ENCODE peak calls at places on chromosomes 2 and 18, in five cellular contexts. H is lower lobe of right lung; B is GM20000; D is central memory CD4-positive, alpha-beta T cell; E is AG04450. S is an unnamed sample.

GRCh38 chr18:23356915-23357421 is 96.1 kb upstream of the RIOK3 start:
- DNase-seq in H (no peak), B (no peak), D (no peak), E (no peak), S (no peak)

GRCh38 chr2:30135541-30135940 is 11.3 kb upstream of the YPEL5 start:
- DNase-seq in H (no peak), B (no peak), D (no peak), E (no peak), S (no peak)

GRCh38 chr2:189372688-189373257 is 68.5 kb upstream of the WDR75 start:
- DNase-seq in H (no peak), B (no peak), D (no peak), E (no peak), S (no peak)

GRCh38 chr2:123532999-123533398 is 492.1 kb upstream of the CNTNAP5 start:
- DNase-seq in H (no peak), B (no peak), D (no peak), E (no peak), S (no peak)

GRCh38 chr2:75146903-75147332 is 52.4 kb downstream of the TACR1 start:
- DNase-seq in H (no peak), B (no peak), D (no peak), E (no peak), S (no peak)

GRCh38 chr2:133504566-133505505 is 63.4 kb downstream of the NCKAP5 start:
- DNase-seq in H (peak), B (no peak), D (no peak), E (no peak), S (no peak)

GRCh38 chr2:121089005-121089510 is 195.9 kb downstream of the TFCP2L1 start:
- DNase-seq in H (no peak), B (no peak), D (no peak), E (no peak), S (no peak)

GRCh38 chr2:127407661-127408003 is 10.6 kb upstream of the PROC start:
- DNase-seq in H (no peak), B (no peak), D (no peak), E (no peak), S (no peak)

GRCh38 chr2:8270699-8271098 is 411.2 kb upstream of the ID2 start:
- DNase-seq in H (no peak), B (no peak), D (no peak), E (no peak), S (no peak)

GRCh38 chr18:29644276-29644675 is 1398.3 kb downstream of the DSC3 start:
- DNase-seq in H (no peak), B (no peak), D (no peak), E (no peak), S (no peak)

GRCh38 chr2:204051476-204051875 is 114.9 kb downstream of the ICOS start:
- DNase-seq in H (no peak), B (no peak), D (peak), E (no peak), S (no peak)

GRCh38 chr2:166632616-166633015 is 138.6 kb upstream of the SCN7A start:
- DNase-seq in H (no peak), B (no peak), D (no peak), E (peak), S (no peak)

GRCh38 chr2:35508601-35509000 is 847.0 kb upstream of the CRIM1 start:
- DNase-seq in H (no peak), B (no peak), D (no peak), E (no peak), S (no peak)

GRCh38 chr2:166671235-166671634 is 177.2 kb upstream of the SCN7A start:
- DNase-seq in H (no peak), B (no peak), D (no peak), E (no peak), S (no peak)

GRCh38 chr2:137952586-137953129 is 11.6 kb upstream of the HNMT start:
- DNase-seq in H (no peak), B (no peak), D (no peak), E (no peak), S (no peak)

GRCh38 chr2:160977376-160977775 is 182.9 kb upstream of the TANK start:
- DNase-seq in H (no peak), B (no peak), D (no peak), E (no peak), S (no peak)

GRCh38 chr2:78979380-78980238 is 45.9 kb upstream of the REG3G start:
- DNase-seq in H (no peak), B (peak), D (no peak), E (no peak), S (no peak)

GRCh38 chr2:164438490-164439205 is 182.6 kb downstream of the GRB14 start:
- DNase-seq in H (no peak), B (no peak), D (no peak), E (no peak), S (no peak)

GRCh38 chr2:149164827-149165226 is 126.3 kb downstream of the LYPD6B start:
- DNase-seq in H (no peak), B (no peak), D (no peak), E (no peak), S (no peak)

GRCh38 chr2:211390506-211390905 is 834.1 kb downstream of the CPS1 start:
- DNase-seq in H (no peak), B (no peak), D (no peak), E (no peak), S (no peak)

GRCh38 chr2:24016376-24016761 is 6.5 kb downstream of the MFSD2B start:
- DNase-seq in H (no peak), B (no peak), D (no peak), E (no peak), S (no peak)

GRCh38 chr2:207092803-207093202 is 72.9 kb downstream of the KLF7 start:
- DNase-seq in H (no peak), B (no peak), D (no peak), E (no peak), S (no peak)

GRCh38 chr18:74942319-74942910 is 266.5 kb downstream of the PTGR3 start:
- DNase-seq in H (no peak), B (peak), D (peak), E (no peak), S (no peak)

GRCh38 chr2:128292599-128293425 is 25.9 kb downstream of the HS6ST1 start:
- DNase-seq in H (no peak), B (no peak), D (no peak), E (no peak), S (no peak)

GRCh38 chr2:240651185-240651584 is 25.9 kb downstream of the GPR35 start:
- DNase-seq in H (no peak), B (no peak), D (no peak), E (no peak), S (no peak)

GRCh38 chr2:164606557-164606956 is 14.7 kb downstream of the GRB14 start:
- DNase-seq in H (no peak), B (no peak), D (no peak), E (no peak), S (no peak)

GRCh38 chr2:10507106-10507505 is 59.0 kb upstream of the ODC1 start:
- DNase-seq in H (no peak), B (no peak), D (no peak), E (no peak), S (no peak)

GRCh38 chr2:185044323-185044874 is 446.1 kb downstream of the ZNF804A start:
- DNase-seq in H (no peak), B (no peak), D (no peak), E (no peak), S (no peak)

GRCh38 chr2:106085441-106085911 is 108.6 kb downstream of the UXS1 start:
- DNase-seq in H (no peak), B (no peak), D (peak), E (peak), S (no peak)

GRCh38 chr2:104595576-104595975 is 258.3 kb upstream of the POU3F3 start:
- DNase-seq in H (no peak), B (no peak), D (no peak), E (no peak), S (no peak)

GRCh38 chr2:20391951-20392699 is 41.5 kb upstream of the PUM2 start:
- DNase-seq in H (no peak), B (no peak), D (no peak), E (no peak), S (no peak)

GRCh38 chr2:237483018-237483731 is 3.9 kb upstream of the MLPH start:
- DNase-seq in H (peak), B (no peak), D (no peak), E (peak), S (peak)

GRCh38 chr2:148021059-148021985 is at the start of gene MBD5:
- DNase-seq in H (peak), B (peak), D (no peak), E (peak), S (peak)

GRCh38 chr18:64134044-64134757 is 14.7 kb downstream of the LINC00305 start:
- DNase-seq in H (no peak), B (no peak), D (no peak), E (no peak), S (no peak)

GRCh38 chr2:230942920-230943896 is 18.2 kb upstream of the GPR55 start:
- DNase-seq in H (no peak), B (peak), D (no peak), E (no peak), S (peak)

GRCh38 chr2:151361674-151362380 is 4.4 kb downstream of the TNFAIP6 start:
- DNase-seq in H (no peak), B (no peak), D (no peak), E (no peak), S (no peak)

GRCh38 chr2:67840460-67841068 is 222.2 kb downstream of the C1D start:
- DNase-seq in H (peak), B (peak), D (no peak), E (peak), S (no peak)

GRCh38 chr18:76875390-76876330 is 53.3 kb downstream of the ZNF236 start:
- DNase-seq in H (no peak), B (peak), D (peak), E (no peak), S (no peak)

GRCh38 chr18:23237524-23238151 is 102.4 kb downstream of the CABLES1 start:
- DNase-seq in H (peak), B (peak), D (peak), E (no peak), S (peak)

S was measured in coronary artery.